ENCODE peak calls at places on chromosome 17, in nine cellular contexts. One of them, this sample, is unnamed.

GRCh38 chr17:39551879-39552278 is 55.8 kb downstream of the NEUROD2 start:
- DNase-seq in A549: no peak
- DNase-seq in suprapubic skin: no peak
- DNase-seq in body of pancreas: no peak
- DNase-seq in H1: no peak
- DNase-seq in right lobe of liver: no peak
- DNase-seq in heart left ventricle: no peak
- DNase-seq in thyroid gland: no peak
- DNase-seq in H54: no peak
- DNase-seq in this sample: no peak

GRCh38 chr17:32699247-32699646 is 177.7 kb downstream of the MYO1D start:
- DNase-seq in A549: no peak
- DNase-seq in suprapubic skin: no peak
- DNase-seq in body of pancreas: no peak
- DNase-seq in H1: no peak
- DNase-seq in right lobe of liver: no peak
- DNase-seq in heart left ventricle: no peak
- DNase-seq in thyroid gland: no peak
- DNase-seq in H54: no peak
- DNase-seq in this sample: peak; percentile 26

GRCh38 chr17:45755050-45755449 is 29.1 kb upstream of the CRHR1 start:
- DNase-seq in A549: no peak
- DNase-seq in suprapubic skin: no peak
- DNase-seq in body of pancreas: no peak
- DNase-seq in H1: no peak
- DNase-seq in right lobe of liver: no peak
- DNase-seq in heart left ventricle: no peak
- DNase-seq in thyroid gland: no peak
- DNase-seq in H54: no peak
- DNase-seq in this sample: no peak

GRCh38 chr17:58504826-58505351 is 9.5 kb downstream of the MTMR4 start:
- DNase-seq in A549: no peak
- DNase-seq in suprapubic skin: peak; percentile 63
- DNase-seq in body of pancreas: peak; percentile 2
- DNase-seq in H1: no peak
- DNase-seq in right lobe of liver: no peak
- DNase-seq in heart left ventricle: no peak
- DNase-seq in thyroid gland: no peak
- DNase-seq in H54: no peak
- DNase-seq in this sample: no peak

GRCh38 chr17:49576121-49576905 is 642 bp downstream of the NXPH3 start:
- DNase-seq in A549: no peak
- DNase-seq in suprapubic skin: no peak
- DNase-seq in body of pancreas: no peak
- DNase-seq in H1: no peak
- DNase-seq in right lobe of liver: no peak
- DNase-seq in heart left ventricle: peak; percentile 59
- DNase-seq in thyroid gland: peak; percentile 36
- DNase-seq in H54: peak; percentile 76
- DNase-seq in this sample: peak; percentile 28

GRCh38 chr17:74566132-74566753 is 1.1 kb downstream of the CD300H start:
- DNase-seq in A549: peak; percentile 51
- DNase-seq in suprapubic skin: no peak
- DNase-seq in body of pancreas: peak; percentile 18
- DNase-seq in H1: peak; percentile 31
- DNase-seq in right lobe of liver: no peak
- DNase-seq in heart left ventricle: no peak
- DNase-seq in thyroid gland: peak; percentile 59
- DNase-seq in H54: peak; percentile 52
- DNase-seq in this sample: peak; percentile 53

GRCh38 chr17:77206557-77206956 is 65.8 kb downstream of the SEC14L1 start:
- DNase-seq in A549: no peak
- DNase-seq in suprapubic skin: no peak
- DNase-seq in body of pancreas: no peak
- DNase-seq in H1: no peak
- DNase-seq in right lobe of liver: no peak
- DNase-seq in heart left ventricle: no peak
- DNase-seq in thyroid gland: no peak
- DNase-seq in H54: no peak
- DNase-seq in this sample: no peak

GRCh38 chr17:75756451-75757085 is 8.4 kb downstream of the GALK1 start:
- DNase-seq in A549: no peak
- DNase-seq in suprapubic skin: no peak
- DNase-seq in body of pancreas: no peak
- DNase-seq in H1: no peak
- DNase-seq in right lobe of liver: peak; percentile 16
- DNase-seq in heart left ventricle: no peak
- DNase-seq in thyroid gland: no peak
- DNase-seq in H54: no peak
- DNase-seq in this sample: no peak

GRCh38 chr17:69525920-69526841 is 111.7 kb downstream of the MAP2K6 start:
- DNase-seq in A549: peak; percentile 45
- DNase-seq in suprapubic skin: no peak
- DNase-seq in body of pancreas: peak; percentile 53
- DNase-seq in H1: peak; percentile 13
- DNase-seq in right lobe of liver: no peak
- DNase-seq in heart left ventricle: peak; percentile 18
- DNase-seq in thyroid gland: peak; percentile 53
- DNase-seq in H54: no peak
- DNase-seq in this sample: peak; percentile 37

GRCh38 chr17:35879748-35880654 is at the start of gene CCL5:
- DNase-seq in A549: no peak
- DNase-seq in suprapubic skin: no peak
- DNase-seq in body of pancreas: no peak
- DNase-seq in H1: no peak
- DNase-seq in right lobe of liver: no peak
- DNase-seq in heart left ventricle: no peak
- DNase-seq in thyroid gland: no peak
- DNase-seq in H54: no peak
- DNase-seq in this sample: no peak

GRCh38 chr17:5126719-5127488 is 11.1 kb downstream of the USP6 start:
- DNase-seq in A549: no peak
- DNase-seq in suprapubic skin: no peak
- DNase-seq in body of pancreas: no peak
- DNase-seq in H1: no peak
- DNase-seq in right lobe of liver: no peak
- DNase-seq in heart left ventricle: no peak
- DNase-seq in thyroid gland: no peak
- DNase-seq in H54: no peak
- DNase-seq in this sample: no peak

GRCh38 chr17:75511610-75512575 is 3.4 kb downstream of the CASKIN2 start:
- DNase-seq in A549: no peak
- DNase-seq in suprapubic skin: no peak
- DNase-seq in body of pancreas: peak; percentile 62
- DNase-seq in H1: no peak
- DNase-seq in right lobe of liver: peak; percentile 87
- DNase-seq in heart left ventricle: peak; percentile 73
- DNase-seq in thyroid gland: peak; percentile 78
- DNase-seq in H54: no peak
- DNase-seq in this sample: peak; percentile 29

GRCh38 chr17:3892095-3892998 is 506 bp downstream of the CAMKK1 start:
- DNase-seq in A549: peak; percentile 89
- DNase-seq in suprapubic skin: peak; percentile 89
- DNase-seq in body of pancreas: peak; percentile 58
- DNase-seq in H1: no peak
- DNase-seq in right lobe of liver: peak; percentile 80
- DNase-seq in heart left ventricle: peak; percentile 85
- DNase-seq in thyroid gland: peak; percentile 93
- DNase-seq in H54: peak; percentile 91
- DNase-seq in this sample: peak; percentile 53

GRCh38 chr17:61400058-61400785 is 579 bp downstream of the TBX2 start:
- DNase-seq in A549: peak; percentile 74
- DNase-seq in suprapubic skin: no peak
- DNase-seq in body of pancreas: no peak
- DNase-seq in H1: no peak
- DNase-seq in right lobe of liver: no peak
- DNase-seq in heart left ventricle: no peak
- DNase-seq in thyroid gland: no peak
- DNase-seq in H54: peak; percentile 92
- DNase-seq in this sample: no peak

GRCh38 chr17:39597372-39598046 is 10.2 kb downstream of the NEUROD2 start:
- DNase-seq in A549: no peak
- DNase-seq in suprapubic skin: no peak
- DNase-seq in body of pancreas: no peak
- DNase-seq in H1: no peak
- DNase-seq in right lobe of liver: no peak
- DNase-seq in heart left ventricle: no peak
- DNase-seq in thyroid gland: no peak
- DNase-seq in H54: no peak
- DNase-seq in this sample: no peak

GRCh38 chr17:58575511-58575910 is 61.1 kb upstream of the MTMR4 start:
- DNase-seq in A549: no peak
- DNase-seq in suprapubic skin: no peak
- DNase-seq in body of pancreas: no peak
- DNase-seq in H1: no peak
- DNase-seq in right lobe of liver: no peak
- DNase-seq in heart left ventricle: no peak
- DNase-seq in thyroid gland: no peak
- DNase-seq in H54: peak; percentile 48
- DNase-seq in this sample: no peak

GRCh38 chr17:74282587-74283370 is 8.7 kb downstream of the DNAI2 start:
- DNase-seq in A549: no peak
- DNase-seq in suprapubic skin: no peak
- DNase-seq in body of pancreas: no peak
- DNase-seq in H1: no peak
- DNase-seq in right lobe of liver: no peak
- DNase-seq in heart left ventricle: no peak
- DNase-seq in thyroid gland: no peak
- DNase-seq in H54: no peak
- DNase-seq in this sample: peak; percentile 84

DNA sequence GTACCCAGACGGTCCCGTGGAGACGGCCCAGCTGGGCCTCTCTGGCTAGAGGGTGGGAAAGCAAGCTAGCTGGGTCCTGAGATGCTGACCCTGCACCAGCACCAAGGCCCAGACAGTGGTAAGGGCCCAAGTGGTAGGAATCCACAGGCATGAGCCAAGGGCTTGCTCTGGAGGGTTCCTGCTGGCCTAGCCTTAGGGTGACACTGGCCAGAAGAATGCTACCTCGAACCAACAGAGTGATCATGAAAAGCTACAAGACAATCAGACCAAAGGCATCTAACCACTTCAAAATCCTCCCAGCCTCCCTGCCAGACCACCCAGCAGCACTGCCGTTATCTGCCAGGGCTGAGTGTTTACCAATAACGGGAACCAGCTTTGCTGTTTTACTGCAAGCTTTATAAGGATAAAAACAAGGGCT is 13.2 kb downstream of the HIC1 start:
- DNase-seq in A549: no peak
- DNase-seq in suprapubic skin: no peak
- DNase-seq in body of pancreas: no peak
- DNase-seq in H1: no peak
- DNase-seq in right lobe of liver: no peak
- DNase-seq in heart left ventricle: no peak
- DNase-seq in thyroid gland: no peak
- DNase-seq in H54: no peak
- DNase-seq in this sample: no peak
- TF ChIP-seq POLR2A in A549: no peak
- TF ChIP-seq POLR2A in suprapubic skin: no peak
- TF ChIP-seq POLR2A in body of pancreas: no peak
- TF ChIP-seq POLR2A in H1: no peak
- TF ChIP-seq POLR2A in right lobe of liver: no peak
- TF ChIP-seq POLR2A in heart left ventricle: no peak
- TF ChIP-seq POLR2A in thyroid gland: no peak
- TF ChIP-seq POLR2A in H54: no peak
- TF ChIP-seq POLR2A in this sample: no peak

GRCh38 chr17:51121620-51122472 is 1.2 kb upstream of the SPAG9 start:
- DNase-seq in A549: peak; percentile 99
- DNase-seq in suprapubic skin: peak; percentile 97
- DNase-seq in body of pancreas: peak; percentile 91
- DNase-seq in H1: peak; percentile 54
- DNase-seq in right lobe of liver: peak; percentile 92
- DNase-seq in heart left ventricle: peak; percentile 89
- DNase-seq in thyroid gland: peak; percentile 95
- DNase-seq in H54: peak; percentile 98
- DNase-seq in this sample: peak; percentile 94
- TF ChIP-seq POLR2A in A549: peak; percentile 64
- TF ChIP-seq POLR2A in suprapubic skin: peak; percentile 95
- TF ChIP-seq POLR2A in body of pancreas: peak; percentile 99
- TF ChIP-seq POLR2A in H1: peak; percentile 69
- TF ChIP-seq POLR2A in right lobe of liver: peak; percentile 89
- TF ChIP-seq POLR2A in heart left ventricle: peak; percentile 77
- TF ChIP-seq POLR2A in thyroid gland: peak; percentile 83
- TF ChIP-seq POLR2A in H54: peak; percentile 53
- TF ChIP-seq POLR2A in this sample: peak; percentile 98

DNA sequence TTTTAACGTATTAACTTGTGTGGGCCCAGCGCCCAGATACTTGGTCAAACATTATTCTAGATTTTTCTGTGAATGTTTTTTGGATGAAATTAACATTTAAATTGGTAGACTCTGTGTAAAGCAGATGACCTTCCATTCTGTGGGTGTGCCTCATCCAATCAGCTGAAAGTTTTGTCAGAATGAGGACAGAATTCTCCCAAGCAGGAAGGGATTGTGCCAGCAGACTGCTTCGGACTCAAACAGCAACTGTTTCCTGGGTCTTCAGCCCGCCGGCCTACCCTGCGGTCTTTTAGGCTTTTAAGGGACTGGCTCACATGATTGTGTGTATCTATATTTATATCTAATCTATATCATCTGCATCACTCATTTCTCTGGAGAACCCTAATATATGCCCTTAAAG is 115.2 kb downstream of the USP22 start:
- DNase-seq in A549: no peak
- DNase-seq in suprapubic skin: no peak
- DNase-seq in body of pancreas: no peak
- DNase-seq in H1: no peak
- DNase-seq in right lobe of liver: no peak
- DNase-seq in heart left ventricle: no peak
- DNase-seq in thyroid gland: no peak
- DNase-seq in H54: no peak
- DNase-seq in this sample: no peak
- TF ChIP-seq POLR2A in A549: no peak
- TF ChIP-seq POLR2A in suprapubic skin: no peak
- TF ChIP-seq POLR2A in body of pancreas: no peak
- TF ChIP-seq POLR2A in H1: no peak
- TF ChIP-seq POLR2A in right lobe of liver: no peak
- TF ChIP-seq POLR2A in heart left ventricle: no peak
- TF ChIP-seq POLR2A in thyroid gland: no peak
- TF ChIP-seq POLR2A in H54: no peak
- TF ChIP-seq POLR2A in this sample: no peak

DNA sequence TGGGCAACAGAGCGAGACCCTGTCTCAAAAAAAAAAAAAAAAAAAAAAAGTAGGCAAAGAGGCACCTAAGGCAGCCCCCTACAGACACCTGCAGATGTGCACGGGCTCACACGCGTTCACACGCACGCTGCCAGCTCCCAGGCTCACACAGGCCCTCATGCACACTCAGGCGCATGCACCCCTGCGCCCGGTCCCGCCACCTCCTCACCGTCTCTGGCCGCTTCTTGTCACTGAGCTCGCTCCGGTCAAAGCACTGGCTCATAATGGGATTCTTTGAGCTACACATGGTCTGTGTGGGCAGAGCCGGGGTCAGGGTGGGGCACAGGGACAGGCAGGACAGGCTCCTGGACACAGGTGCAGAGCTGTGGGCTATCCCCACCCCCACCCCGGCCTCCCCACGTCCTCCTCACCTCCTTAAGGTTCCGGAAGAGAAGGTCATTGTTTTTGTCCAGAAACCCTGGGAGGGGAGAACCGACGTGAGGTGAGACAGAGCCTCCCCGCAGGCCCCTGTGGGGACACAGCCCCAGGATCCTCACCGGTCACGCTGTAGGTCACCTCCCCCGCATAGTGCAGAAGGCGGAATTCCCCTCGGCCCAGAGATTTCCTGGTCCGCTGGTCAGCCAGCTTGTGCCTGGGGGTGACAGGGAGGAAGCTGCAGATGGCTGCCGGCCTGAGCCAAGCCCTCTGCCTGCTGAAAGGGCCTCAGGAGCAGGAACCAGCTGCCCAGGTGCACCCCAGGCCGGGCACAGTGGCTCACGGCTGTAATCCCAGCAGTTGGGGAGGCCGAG is 17.9 kb downstream of the MYO1C start:
- DNase-seq in A549: no peak
- DNase-seq in suprapubic skin: no peak
- DNase-seq in body of pancreas: no peak
- DNase-seq in H1: no peak
- DNase-seq in right lobe of liver: peak; percentile 51
- DNase-seq in heart left ventricle: no peak
- DNase-seq in thyroid gland: no peak
- DNase-seq in H54: no peak
- DNase-seq in this sample: no peak
- TF ChIP-seq POLR2A in A549: no peak
- TF ChIP-seq POLR2A in suprapubic skin: no peak
- TF ChIP-seq POLR2A in body of pancreas: no peak
- TF ChIP-seq POLR2A in H1: no peak
- TF ChIP-seq POLR2A in right lobe of liver: no peak
- TF ChIP-seq POLR2A in heart left ventricle: no peak
- TF ChIP-seq POLR2A in thyroid gland: no peak
- TF ChIP-seq POLR2A in H54: no peak
- TF ChIP-seq POLR2A in this sample: no peak

This sample was measured in erythroblast.